ENCODE peak calls at places on chromosomes 5 and 9, in five cellular contexts. F, A, N, C and Q are unnamed samples.

GRCh38 chr9:121556580-121556979 is 56.9 kb upstream of the GGTA1 start:
- DNase-seq in N (no peak), C (peak; percentile 95), A (peak; percentile 98), F (no peak), Q (no peak)

GRCh38 chr5:125587631-125588030 is 835.6 kb upstream of the GRAMD2B start:
- DNase-seq in C (no peak), A (no peak), F (no peak), N (no peak), Q (no peak)

GRCh38 chr5:22242532-22242931 is 610.6 kb downstream of the CDH12 start:
- DNase-seq in C (peak; percentile 35), A (no peak), F (no peak), N (peak; percentile 19), Q (no peak)

GRCh38 chr9:112849363-112849922 is 41.2 kb downstream of the SLC46A2 start:
- DNase-seq in C (no peak), N (no peak), F (no peak), A (no peak), Q (no peak)

GRCh38 chr5:180799902-180800801 is 2.5 kb downstream of the MGAT1 start:
- DNase-seq in N (no peak), A (peak; percentile 83), F (no peak), C (peak; percentile 92), Q (no peak)

GRCh38 chr9:130173462-130173876 is 1.3 kb downstream of the NCS1 start:
- DNase-seq in F (no peak), A (no peak), N (no peak), C (no peak), Q (no peak)

GRCh38 chr5:145554399-145554798 is 280.7 kb downstream of the PRELID2 start:
- DNase-seq in A (peak; percentile 71), C (peak; percentile 72), F (no peak), N (no peak), Q (no peak)

GRCh38 chr9:5735072-5735471 is 97.8 kb downstream of the ERMP1 start:
- DNase-seq in C (no peak), N (no peak), A (no peak), F (no peak), Q (no peak)

GRCh38 chr9:112069318-112070169 is 105.6 kb downstream of the SUSD1 start:
- DNase-seq in C (peak; percentile 59), A (no peak), N (no peak), F (no peak), Q (no peak)

GRCh38 chr5:154878642-154879335 is 20.4 kb downstream of the CNOT8 start:
- DNase-seq in F (no peak), N (no peak), A (no peak), C (no peak), Q (no peak)

GRCh38 chr9:127707766-127708165 is 978 bp downstream of the CFAP157 start:
- DNase-seq in N (no peak), C (peak; percentile 49), A (no peak), F (no peak), Q (no peak)

GRCh38 chr5:125056641-125057345 is 310.4 kb upstream of the ZNF608 start:
- DNase-seq in F (no peak), C (no peak), A (no peak), N (no peak), Q (no peak)

GRCh38 chr5:75049581-75050274 is 2.6 kb downstream of the GCNT4 start:
- DNase-seq in N (peak; percentile 71), C (peak; percentile 70), A (peak; percentile 63), F (no peak), Q (no peak)

GRCh38 chr9:114089206-114089840 is 9.8 kb downstream of the KIF12 start:
- DNase-seq in C (no peak), A (no peak), F (no peak), N (no peak), Q (no peak)

GRCh38 chr9:114501786-114502682 is 3.2 kb downstream of the WHRN start:
- DNase-seq in N (peak; percentile 53), C (peak; percentile 64), A (peak; percentile 18), F (no peak), Q (no peak)

GRCh38 chr5:154134499-154134898 is 56.0 kb upstream of the GALNT10 start:
- DNase-seq in A (no peak), N (no peak), C (no peak), F (no peak), Q (no peak)

GRCh38 chr9:33923998-33924701 is 107.2 kb downstream of the UBE2R2 start:
- DNase-seq in A (no peak), C (no peak), N (no peak), F (no peak), Q (no peak)
- TF ChIP-seq CTCF in A (no peak), C (no peak), N (no peak), F (no peak), Q (no peak)

GRCh38 chr5:166324372-166324771 is 1967.1 kb upstream of the WWC1 start:
- DNase-seq in F (no peak), N (no peak), A (no peak), C (no peak), Q (no peak)
- TF ChIP-seq CTCF in F (no peak), N (no peak), A (no peak), C (no peak), Q (no peak)

DNA sequence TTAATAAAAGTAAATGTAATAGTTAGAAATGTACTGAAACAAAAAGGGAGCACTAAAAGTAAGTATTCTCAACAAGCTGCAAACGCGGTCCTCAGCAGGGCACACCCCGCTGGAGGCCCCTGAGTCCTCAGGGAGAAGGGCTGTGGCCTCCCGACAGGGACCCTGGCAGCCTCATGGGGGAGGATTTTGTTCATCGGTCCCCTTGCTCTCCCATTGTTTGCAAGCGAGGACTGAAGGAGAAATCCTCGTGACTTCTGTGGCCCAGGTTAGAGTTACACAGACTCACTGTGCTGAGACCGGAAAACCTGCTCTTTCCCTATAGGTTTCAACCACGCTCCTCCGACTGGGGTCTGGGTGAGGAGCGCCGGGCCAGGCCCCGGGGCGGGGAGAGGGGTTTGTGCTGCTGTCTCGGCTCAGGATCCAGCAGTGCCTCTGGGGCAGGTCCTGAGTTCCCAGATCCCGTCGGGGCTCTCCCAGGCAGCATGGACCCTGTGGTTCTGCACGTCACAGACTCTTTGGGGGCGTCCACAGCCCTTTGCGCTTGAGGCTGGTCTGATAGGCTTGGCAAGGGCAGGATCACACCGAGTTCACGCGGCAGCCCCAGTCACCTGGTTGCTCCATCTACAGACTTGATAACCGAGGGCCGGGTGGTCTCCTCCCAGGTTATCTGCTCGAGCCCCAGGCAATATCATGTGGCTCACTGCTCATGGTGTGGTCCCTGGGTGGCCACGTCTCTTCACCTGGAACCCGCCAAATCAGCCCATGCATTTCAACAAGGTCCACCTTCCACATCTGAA is 38.8 kb downstream of the MRPL36 start:
- DNase-seq in C (no peak), N (no peak), F (no peak), A (no peak), Q (no peak)
- TF ChIP-seq CTCF in C (no peak), N (no peak), F (no peak), A (no peak), Q (no peak)

GRCh38 chr5:14685757-14686156 is 21.2 kb downstream of the OTULIN start:
- DNase-seq in C (peak; percentile 79), N (peak; percentile 69), F (no peak), A (peak; percentile 68), Q (no peak)
- TF ChIP-seq CTCF in C (peak; percentile 89), N (peak; percentile 69), F (peak; percentile 73), A (peak; percentile 89), Q (no peak)

GRCh38 chr5:165026971-165027370 is 1521.6 kb downstream of the MAT2B start:
- DNase-seq in C (no peak), N (no peak), A (no peak), F (no peak), Q (no peak)
- TF ChIP-seq CTCF in C (no peak), N (no peak), A (no peak), F (no peak), Q (no peak)

GRCh38 chr9:102922526-102922925 is 72.6 kb upstream of the CYLC2 start:
- DNase-seq in F (no peak), N (no peak), C (no peak), A (no peak), Q (no peak)
- TF ChIP-seq CTCF in F (no peak), N (no peak), C (no peak), A (no peak), Q (no peak)

GRCh38 chr5:73170522-73170921 is 2.5 kb upstream of the TMEM174 start:
- DNase-seq in C (peak; percentile 36), F (no peak), N (peak; percentile 68), A (no peak), Q (no peak)
- TF ChIP-seq CTCF in C (peak; percentile 53), F (peak; percentile 11), N (peak; percentile 81), A (peak; percentile 46), Q (no peak)

DNA sequence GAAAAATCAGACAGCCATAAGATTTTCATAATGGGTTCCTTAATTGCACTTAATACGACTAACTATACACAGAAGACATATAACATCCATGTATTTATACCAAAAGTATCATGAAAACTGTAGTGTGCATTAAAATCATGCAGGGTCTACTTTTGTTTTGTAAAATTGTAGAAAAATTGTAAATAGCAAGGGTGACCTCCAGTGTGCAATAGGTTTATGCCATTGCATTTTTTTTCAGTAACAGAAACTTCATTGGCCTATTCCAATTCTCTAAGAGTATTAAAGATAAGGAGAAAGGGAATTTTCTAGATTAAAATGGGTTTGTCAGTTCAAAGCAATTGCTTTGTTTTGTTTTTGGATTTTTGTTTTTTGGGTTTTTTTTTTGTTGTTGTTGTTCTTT is 307.5 kb downstream of the KIAA0825 start:
- DNase-seq in C (no peak), N (no peak), A (no peak), F (no peak), Q (no peak)
- TF ChIP-seq CTCF in C (no peak), N (no peak), A (peak; percentile 32), F (no peak), Q (no peak)